ENCODE peak calls at places on chromosomes 3 and 15, in four cellular contexts. One of them, this sample, is unnamed.

GRCh38 chr15:91499774-91500383 is 353.6 kb upstream of the SLCO3A1 start:
- DNase-seq in neuronal stem cell: no peak
- DNase-seq in MV-4-11: no peak
- DNase-seq in mucosa of descending colon: no peak
- DNase-seq in this sample: no peak

GRCh38 chr3:139418144-139418543 is 28.7 kb upstream of the COPB2 start:
- DNase-seq in neuronal stem cell: no peak
- DNase-seq in MV-4-11: no peak
- DNase-seq in mucosa of descending colon: no peak
- DNase-seq in this sample: no peak

GRCh38 chr3:22176911-22177310 is 425.9 kb upstream of the ZNF385D start:
- DNase-seq in mucosa of descending colon: no peak
- DNase-seq in MV-4-11: no peak
- DNase-seq in neuronal stem cell: no peak
- DNase-seq in this sample: no peak

GRCh38 chr15:73371812-73372211 is 3.1 kb upstream of the HCN4 start:
- DNase-seq in neuronal stem cell: no peak
- DNase-seq in mucosa of descending colon: no peak
- DNase-seq in MV-4-11: no peak
- DNase-seq in this sample: no peak

GRCh38 chr3:64667138-64667537 is 20.7 kb downstream of the ADAMTS9 start:
- DNase-seq in MV-4-11: no peak
- DNase-seq in neuronal stem cell: no peak
- DNase-seq in mucosa of descending colon: no peak
- DNase-seq in this sample: no peak

GRCh38 chr15:64246364-64247189 is 83.8 kb upstream of the PPIB start:
- DNase-seq in mucosa of descending colon: no peak
- DNase-seq in neuronal stem cell: peak; percentile 11
- DNase-seq in MV-4-11: peak; percentile 93
- DNase-seq in this sample: peak; percentile 93

GRCh38 chr15:50140097-50140496 is 21.1 kb upstream of the ATP8B4 start:
- DNase-seq in mucosa of descending colon: no peak
- DNase-seq in neuronal stem cell: no peak
- DNase-seq in MV-4-11: no peak
- DNase-seq in this sample: no peak

GRCh38 chr15:89378699-89379422 is 44.2 kb upstream of the POLG start:
- DNase-seq in MV-4-11: no peak
- DNase-seq in neuronal stem cell: no peak
- DNase-seq in mucosa of descending colon: no peak
- DNase-seq in this sample: no peak

GRCh38 chr3:70597312-70597711 is 284.9 kb upstream of the MDFIC2 start:
- DNase-seq in neuronal stem cell: no peak
- DNase-seq in mucosa of descending colon: no peak
- DNase-seq in MV-4-11: no peak
- DNase-seq in this sample: no peak

GRCh38 chr15:48021336-48022086 is 99.3 kb upstream of the SLC24A5 start:
- DNase-seq in mucosa of descending colon: no peak
- DNase-seq in neuronal stem cell: no peak
- DNase-seq in MV-4-11: no peak
- DNase-seq in this sample: peak; percentile 17

This sample was measured in brain microvascular endothelial cell.